ENCODE peak calls at places on chromosomes 5 and 9, in five cellular contexts. O is NCI-H1694 treated with DMSO at 0.1 percent for 48 hours, I is neural progenitor cell, A is HFFc6, W is HEK293T. J is an unnamed sample.
A peak's percentile ranks its signal among the peaks of the same experiment; 100 is the strongest.

GRCh38 chr9:78213696-78214095 is 22.2 kb upstream of the CEP78 start:
- DNase-seq in O (no peak), I (peak; percentile 23), A (peak; percentile 34), W (peak; percentile 24), J (no peak)

GRCh38 chr9:116656977-116657376 is 30.1 kb upstream of the TRIM32 start:
- DNase-seq in O (no peak), I (no peak), A (no peak), W (no peak), J (no peak)

GRCh38 chr9:34547960-34548603 is 25.3 kb upstream of the ENHO start:
- DNase-seq in O (peak; percentile 54), I (peak; percentile 88), A (peak; percentile 59), W (peak; percentile 81), J (no peak)

GRCh38 chr5:125298258-125298657 is 551.8 kb upstream of the ZNF608 start:
- DNase-seq in O (no peak), I (no peak), A (no peak), W (no peak), J (no peak)

GRCh38 chr5:533243-534005 is 9.2 kb upstream of the SLC9A3 start:
- DNase-seq in O (no peak), I (no peak), A (no peak), W (no peak), J (no peak)

GRCh38 chr9:82924243-82924605 is 138.7 kb downstream of the RASEF start:
- DNase-seq in O (no peak), I (peak; percentile 58), A (no peak), W (no peak), J (no peak)

GRCh38 chr9:121860213-121860612 is 208.8 kb downstream of the DAB2IP start:
- DNase-seq in O (no peak), I (no peak), A (no peak), W (no peak), J (no peak)

GRCh38 chr5:155434267-155434666 is 420.7 kb downstream of the KIF4B start:
- DNase-seq in O (no peak), I (no peak), A (no peak), W (no peak), J (no peak)

GRCh38 chr5:79858097-79858723 is 132.9 kb downstream of the MTX3 start:
- DNase-seq in O (peak; percentile 32), I (peak; percentile 64), A (peak; percentile 36), W (peak; percentile 61), J (peak; percentile 77)

GRCh38 chr5:77852514-77853352 is 76.6 kb upstream of the TBCA start:
- DNase-seq in O (no peak), I (peak; percentile 85), A (peak; percentile 74), W (peak; percentile 70), J (peak; percentile 86)

GRCh38 chr9:34158362-34158869 is 20.4 kb upstream of the UBAP1 start:
- DNase-seq in O (no peak), I (no peak), A (peak; percentile 74), W (no peak), J (no peak)

GRCh38 chr9:81182421-81182820 is 506.9 kb downstream of the TLE1 start:
- DNase-seq in O (no peak), I (no peak), A (no peak), W (no peak), J (no peak)

GRCh38 chr9:113129466-113129865 is 21.3 kb upstream of the SLC31A2 start:
- DNase-seq in O (no peak), I (no peak), A (no peak), W (no peak), J (no peak)

GRCh38 chr5:99032234-99033013 is 103.6 kb upstream of the CHD1 start:
- DNase-seq in O (peak; percentile 38), I (peak; percentile 74), A (peak; percentile 77), W (peak; percentile 60), J (peak; percentile 39)

GRCh38 chr9:117080996-117081395 is 333.9 kb downstream of the ASTN2 start:
- DNase-seq in O (no peak), I (peak; percentile 31), A (no peak), W (no peak), J (no peak)

GRCh38 chr5:110507972-110508371 is 218.5 kb downstream of the TMEM232 start:
- DNase-seq in O (no peak), I (no peak), A (no peak), W (no peak), J (no peak)

GRCh38 chr5:50302815-50303490 is 138.1 kb downstream of the EMB start:
- DNase-seq in O (no peak), I (no peak), A (peak; percentile 15), W (no peak), J (no peak)

GRCh38 chr5:10525124-10525495 is 38.8 kb upstream of the ANKRD33B start:
- DNase-seq in O (no peak), I (no peak), A (no peak), W (no peak), J (no peak)

GRCh38 chr9:32577316-32577715 is 4.4 kb upstream of the NDUFB6 start:
- DNase-seq in O (no peak), I (no peak), A (no peak), W (no peak), J (no peak)

GRCh38 chr5:66324357-66324756 is 180.3 kb downstream of the SREK1 start:
- DNase-seq in O (peak; percentile 78), I (no peak), A (no peak), W (no peak), J (no peak)

GRCh38 chr9:134181648-134182034 is 17.3 kb upstream of the RNU6ATAC start:
- DNase-seq in O (no peak), I (no peak), A (no peak), W (no peak), J (no peak)

GRCh38 chr5:148033138-148033537 is 30.6 kb upstream of the SPINK5 start:
- DNase-seq in O (no peak), I (no peak), A (no peak), W (no peak), J (no peak)

GRCh38 chr9:36141288-36141687 is 4.8 kb downstream of the GLIPR2 start:
- DNase-seq in O (no peak), I (peak; percentile 56), A (peak; percentile 55), W (no peak), J (no peak)

GRCh38 chr5:98474802-98475201 is 298.7 kb upstream of the RGMB start:
- DNase-seq in O (no peak), I (no peak), A (no peak), W (no peak), J (no peak)

GRCh38 chr5:8756498-8757084 is 789.3 kb downstream of the SEMA5A start:
- DNase-seq in O (peak; percentile 15), I (peak; percentile 71), A (peak; percentile 37), W (no peak), J (peak; percentile 57)

GRCh38 chr9:121736147-121736721 is 84.8 kb downstream of the DAB2IP start:
- DNase-seq in O (no peak), I (peak; percentile 91), A (no peak), W (no peak), J (no peak)

GRCh38 chr9:75149841-75150241 is 61.5 kb downstream of the OSTF1 start:
- DNase-seq in O (no peak), I (no peak), A (no peak), W (no peak), J (peak; percentile 49)

GRCh38 chr9:79812507-79813261 is 240.9 kb downstream of the TLE4 start:
- DNase-seq in O (no peak), I (no peak), A (no peak), W (no peak), J (peak; percentile 37)

GRCh38 chr9:97529363-97530076 is 28.1 kb downstream of the TMOD1 start:
- DNase-seq in O (no peak), I (no peak), A (peak; percentile 49), W (no peak), J (no peak)

GRCh38 chr9:112820886-112821285 is 69.8 kb downstream of the SLC46A2 start:
- DNase-seq in O (no peak), I (no peak), A (peak; percentile 79), W (no peak), J (no peak)

GRCh38 chr9:85038824-85039540 is 369.5 kb downstream of the NTRK2 start:
- DNase-seq in O (no peak), I (no peak), A (no peak), W (no peak), J (no peak)

GRCh38 chr5:173925449-173926071 is 37.4 kb downstream of the CPEB4 start:
- DNase-seq in O (no peak), I (peak; percentile 55), A (peak; percentile 30), W (peak; percentile 48), J (peak; percentile 9)

GRCh38 chr9:75265525-75265972 is 177.2 kb downstream of the OSTF1 start:
- DNase-seq in O (peak; percentile 5), I (peak; percentile 67), A (peak; percentile 32), W (peak; percentile 55), J (peak; percentile 49)

GRCh38 chr5:69343083-69343482 is 10.5 kb upstream of the CCDC125 start:
- DNase-seq in O (no peak), I (no peak), A (no peak), W (no peak), J (no peak)

GRCh38 chr9:131554865-131555351 is 9.6 kb downstream of the PRRT1B start:
- DNase-seq in O (no peak), I (peak; percentile 45), A (no peak), W (no peak), J (no peak)

J was measured in DND-41.